ENCODE peak calls at places on chromosomes 11 and 22, in five cellular contexts. I is CD4-positive, alpha-beta memory T cell; D is heart left ventricle; R is psoas muscle; F is CD8-positive, alpha-beta memory T cell. A is an unnamed sample.
A peak's percentile ranks its signal among the peaks of the same experiment; 100 is the strongest.

GRCh38 chr11:876550-876949 is 33.9 kb downstream of the TSPAN4 start:
- DNase-seq in R (peak; percentile 90), I (no peak), D (peak; percentile 82), F (no peak), A (no peak)

GRCh38 chr11:3823762-3824506 is 15.6 kb downstream of the PGAP2 start:
- DNase-seq in D (peak; percentile 22), F (no peak), I (no peak), R (no peak), A (no peak)

GRCh38 chr11:66545701-66546367 is at the start of gene ZDHHC24:
- DNase-seq in I (peak; percentile 82), F (peak; percentile 77), D (peak; percentile 99), R (peak; percentile 99), A (peak; percentile 97)

GRCh38 chr11:78449866-78450265 is 32.2 kb upstream of the GAB2 start:
- DNase-seq in D (no peak), F (no peak), R (no peak), I (no peak), A (no peak)

GRCh38 chr11:68966894-68967780 is 13.6 kb downstream of the MRGPRD start:
- DNase-seq in I (no peak), R (no peak), D (no peak), F (no peak), A (no peak)

GRCh38 chr22:17106161-17106784 is 14.9 kb downstream of the TMEM121B start:
- DNase-seq in D (no peak), F (no peak), I (no peak), R (no peak), A (no peak)

GRCh38 chr22:19527321-19527721 is 3.1 kb upstream of the CLDN5 start:
- DNase-seq in D (no peak), F (no peak), I (no peak), R (no peak), A (no peak)

GRCh38 chr22:25202290-25202921 is 2.7 kb downstream of the CRYBB3 start:
- DNase-seq in R (no peak), I (peak; percentile 32), D (peak; percentile 33), F (peak; percentile 29), A (peak; percentile 63)

GRCh38 chr11:2213384-2213842 is 41.8 kb upstream of the TH start:
- DNase-seq in D (no peak), F (peak; percentile 19), I (no peak), R (peak; percentile 45), A (peak; percentile 58)

GRCh38 chr11:88332851-88333250 is 4.7 kb downstream of the CTSC start:
- DNase-seq in D (no peak), R (no peak), F (no peak), I (no peak), A (no peak)

GRCh38 chr11:101880208-101880607 is 34.6 kb upstream of the CEP126 start:
- DNase-seq in D (no peak), I (no peak), F (no peak), R (no peak), A (no peak)

GRCh38 chr22:39522567-39523300 is 2.4 kb downstream of the ATF4 start:
- DNase-seq in D (no peak), F (no peak), R (peak; percentile 82), I (no peak), A (no peak)

GRCh38 chr11:108117746-108118371 is 3.5 kb upstream of the ACAT1 start:
- DNase-seq in I (no peak), R (no peak), F (no peak), D (no peak), A (no peak)

GRCh38 chr11:76152741-76153608 is 53.3 kb downstream of the WNT11 start:
- DNase-seq in I (no peak), R (no peak), F (no peak), D (no peak), A (no peak)

GRCh38 chr11:64334764-64335741 is 5.0 kb upstream of the CCDC88B start:
- DNase-seq in R (peak; percentile 62), I (no peak), D (peak; percentile 48), F (no peak), A (peak; percentile 74)

GRCh38 chr11:6298605-6299004 is 21.7 kb downstream of the CAVIN3 start:
- DNase-seq in D (peak; percentile 69), I (no peak), F (no peak), R (peak; percentile 64), A (no peak)

GRCh38 chr11:65865550-65866172 is 5.4 kb downstream of the MUS81 start:
- DNase-seq in I (no peak), D (no peak), R (peak; percentile 34), F (no peak), A (no peak)

GRCh38 chr11:102287963-102288744 is 29.1 kb upstream of the BIRC3 start:
- DNase-seq in D (peak; percentile 31), I (peak; percentile 73), R (no peak), F (peak; percentile 66), A (no peak)

GRCh38 chr22:21103633-21104032 is 57.9 kb downstream of the LRRC74B start:
- DNase-seq in F (no peak), D (no peak), R (no peak), I (no peak), A (no peak)

GRCh38 chr11:77244277-77245014 is 57.0 kb downstream of the GDPD4 start:
- DNase-seq in I (no peak), D (no peak), R (no peak), F (no peak), A (no peak)

GRCh38 chr11:67301313-67301921 is 1.9 kb upstream of the SSH3 start:
- DNase-seq in I (no peak), F (no peak), D (no peak), R (peak; percentile 54), A (no peak)

GRCh38 chr11:117879516-117880480 is 3.3 kb upstream of the FXYD6 start:
- DNase-seq in D (no peak), I (no peak), R (no peak), F (no peak), A (peak; percentile 36)

GRCh38 chr22:46072981-46073682 is 77.2 kb upstream of the PPARA start:
- DNase-seq in F (no peak), D (peak; percentile 29), I (no peak), R (peak; percentile 44), A (no peak)

GRCh38 chr11:16891964-16892363 is 122.2 kb downstream of the PLEKHA7 start:
- DNase-seq in F (no peak), D (no peak), R (no peak), I (no peak), A (no peak)

GRCh38 chr11:16890442-16890841 is 123.8 kb downstream of the PLEKHA7 start:
- DNase-seq in I (no peak), F (no peak), R (no peak), D (no peak), A (no peak)

GRCh38 chr11:16895306-16895705 is 118.9 kb downstream of the PLEKHA7 start:
- DNase-seq in D (no peak), R (no peak), I (no peak), F (no peak), A (no peak)

GRCh38 chr11:16891170-16891569 is 123.0 kb downstream of the PLEKHA7 start:
- DNase-seq in F (no peak), D (no peak), R (no peak), I (no peak), A (no peak)

DNA sequence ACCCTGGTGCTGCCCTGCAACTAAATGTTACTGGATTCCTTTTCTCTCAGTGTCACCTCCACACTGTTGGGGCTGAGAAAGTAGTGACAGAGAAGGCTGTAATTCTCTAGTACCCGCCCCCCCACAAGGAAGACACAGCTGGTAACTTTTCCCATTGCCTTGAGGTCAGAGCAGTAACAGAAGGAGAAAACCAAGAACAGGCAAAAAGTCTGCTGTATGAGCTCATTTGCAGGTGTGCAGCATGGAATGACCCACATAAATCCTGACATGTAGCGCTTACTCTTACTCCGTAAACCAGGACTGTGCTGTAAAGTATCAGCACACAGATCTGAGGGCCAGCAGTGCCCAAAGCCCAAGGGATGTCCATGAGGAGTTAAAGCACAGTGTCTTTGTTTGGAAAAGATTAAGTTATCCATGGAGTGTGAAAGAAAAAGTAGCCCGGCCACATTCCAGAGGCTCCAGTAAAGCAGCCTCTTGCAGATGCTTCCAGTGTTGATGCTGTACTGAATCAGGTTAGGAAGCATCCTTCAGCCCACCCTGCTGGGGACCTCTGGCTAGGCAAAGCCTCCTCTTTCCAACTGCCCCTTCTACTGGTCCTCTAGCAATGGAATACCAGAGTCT is 120.6 kb downstream of the PLEKHA7 start:
- DNase-seq in F (no peak), I (no peak), R (no peak), D (no peak), A (no peak)
- H3K27me3 ChIP-seq in F (no peaks in the 10 kb centered on the region), I (no peaks in the 10 kb centered on the region), R (peaks cover 3% of the 10 kb centered on the region), D (no peaks in the 10 kb centered on the region), A (no peaks in the 10 kb centered on the region)

GRCh38 chr22:30290318-30290678 is 993 bp upstream of the CASTOR1 start:
- DNase-seq in R (no peak), D (no peak), F (no peak), I (no peak), A (no peak)
- H3K4me3 ChIP-seq in R (no peak overlapping the region), D (peak overlapping the region; percentile 88), F (peak overlapping the region; percentile 70), I (peak overlapping the region; percentile 47), A (peak overlapping the region; percentile 98)

GRCh38 chr22:27726344-27726725 is 75.2 kb downstream of the MN1 start:
- DNase-seq in F (no peak), I (no peak), D (no peak), R (no peak), A (no peak)

GRCh38 chr22:27724706-27725105 is 76.8 kb downstream of the MN1 start:
- DNase-seq in R (no peak), I (no peak), F (no peak), D (no peak), A (no peak)

GRCh38 chr22:27726726-27727449 is 74.7 kb downstream of the MN1 start:
- DNase-seq in I (no peak), R (peak; percentile 64), D (peak; percentile 85), F (no peak), A (peak; percentile 91)

GRCh38 chr22:27730649-27731433 is 70.7 kb downstream of the MN1 start:
- DNase-seq in F (no peak), R (no peak), I (no peak), D (no peak), A (no peak)

DNA sequence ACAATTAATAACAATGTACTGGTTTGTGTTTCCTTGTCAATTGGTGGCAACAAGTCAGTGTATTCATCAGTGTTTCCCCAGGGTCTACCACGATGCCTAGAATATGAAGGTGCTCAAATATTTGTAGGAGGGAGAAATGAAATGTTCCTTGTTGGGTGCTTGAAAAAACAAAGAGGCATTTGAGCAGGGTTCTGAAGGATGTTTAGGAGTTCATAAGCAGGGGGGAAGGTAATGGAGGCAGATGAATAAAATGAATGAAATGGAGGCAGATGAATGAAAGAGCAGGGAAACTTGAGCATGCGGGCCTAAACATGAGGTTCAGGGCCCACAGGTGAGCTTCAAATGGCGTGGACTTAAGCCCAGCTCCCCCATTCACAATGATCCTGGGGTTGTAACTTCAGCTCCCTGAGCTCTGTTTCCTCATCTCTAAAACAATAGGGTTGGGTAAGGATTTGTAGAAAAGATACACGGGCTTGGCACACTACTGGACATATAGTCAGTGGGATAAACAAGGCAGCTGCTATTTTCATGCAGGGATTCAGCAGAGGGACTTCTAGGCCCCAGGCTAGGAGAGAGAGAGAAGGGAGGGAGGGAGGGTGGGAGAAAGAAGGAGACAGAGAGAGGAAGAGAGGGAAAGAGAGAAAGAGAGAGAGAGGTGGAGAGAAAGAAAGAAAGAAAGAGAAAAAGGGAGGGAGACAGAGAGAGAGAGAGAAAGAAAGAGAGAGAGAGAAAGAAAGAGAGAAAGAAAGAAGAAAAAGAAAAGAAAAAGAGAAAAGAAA is 73.7 kb downstream of the MN1 start:
- DNase-seq in F (no peak), D (no peak), I (no peak), R (no peak), A (no peak)
- H3K27ac ChIP-seq in F (no peak overlapping the region), D (peak overlapping the region; percentile 93), I (no peak overlapping the region), R (peak overlapping the region; percentile 13), A (peak overlapping the region; percentile 77)

DNA sequence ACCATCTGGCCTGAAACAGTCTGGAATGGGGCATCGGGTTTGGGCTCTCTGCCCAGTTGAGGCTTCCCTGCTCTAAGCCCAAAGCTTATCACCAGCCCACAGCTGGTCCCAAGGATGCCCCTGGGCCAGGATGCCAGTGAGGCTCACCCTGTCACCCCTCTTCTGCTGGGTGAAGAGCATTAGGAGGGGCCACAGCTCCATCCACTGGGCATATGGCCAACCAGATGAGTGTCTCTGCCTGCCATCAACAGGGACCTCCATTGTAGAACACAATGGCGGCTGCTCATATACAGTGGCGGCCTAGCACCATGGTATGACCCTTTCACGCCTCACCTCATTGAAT is 5.6 kb downstream of the CHST1 start:
- DNase-seq in I (no peak), F (no peak), D (no peak), R (no peak), A (no peak)
- H3K27me3 ChIP-seq in I (peaks cover 26% of the 10 kb centered on the region), F (peaks cover 36% of the 10 kb centered on the region), D (peaks cover 3% of the 10 kb centered on the region), R (peaks cover 8% of the 10 kb centered on the region), A (no peaks in the 10 kb centered on the region)